ENCODE peak calls at places on chromosomes 11 and 22, in nine cellular contexts. C is HCT116, F is GM23248, T is PC-3, B is MM.1S, D is OCI-LY7, W is neural progenitor cell, O is GM23338, A is SK-N-SH. Q is an unnamed sample.
A peak's percentile ranks its signal among the peaks of the same experiment; 100 is the strongest.

GRCh38 chr22:50603511-50604255 is 3.1 kb downstream of the MAPK8IP2 start:
- DNase-seq in C (no peak), A (no peak), F (no peak), O (peak; percentile 60), B (no peak), W (peak; percentile 39), D (no peak), T (no peak), Q (no peak)

GRCh38 chr11:32006799-32007388 is 84.0 kb upstream of the RCN1 start:
- DNase-seq in F (peak; percentile 77), B (peak; percentile 54), A (peak; percentile 42), C (peak; percentile 35), T (peak; percentile 71), O (peak; percentile 84), D (peak; percentile 37), W (peak; percentile 74), Q (peak; percentile 66)

GRCh38 chr11:5932671-5933070 is 9.4 kb upstream of the OR56A3 start:
- DNase-seq in W (no peak), A (no peak), C (no peak), D (no peak), O (no peak), F (no peak), B (no peak), T (no peak), Q (no peak)

GRCh38 chr11:114813216-114813615 is 134.9 kb downstream of the NXPE2 start:
- DNase-seq in C (no peak), B (no peak), D (no peak), F (no peak), A (no peak), O (no peak), T (no peak), W (no peak), Q (no peak)

GRCh38 chr22:20657963-20658362 is 116.0 kb upstream of the SERPIND1 start:
- DNase-seq in F (no peak), T (no peak), C (no peak), D (no peak), W (no peak), O (no peak), A (no peak), B (no peak), Q (no peak)

GRCh38 chr11:105046898-105047579 is 1.9 kb upstream of the CARD16 start:
- DNase-seq in F (peak; percentile 96), B (no peak), C (no peak), A (no peak), W (no peak), D (no peak), T (peak; percentile 96), O (peak; percentile 11), Q (peak; percentile 78)

GRCh38 chr11:72041364-72042058 is 38.8 kb downstream of the NUMA1 start:
- DNase-seq in C (peak; percentile 40), W (peak; percentile 92), T (peak; percentile 55), F (peak; percentile 91), D (peak; percentile 27), O (peak; percentile 52), B (peak; percentile 33), A (peak; percentile 77), Q (peak; percentile 82)

GRCh38 chr11:74007691-74008372 is 1.1 kb downstream of the UCP3 start:
- DNase-seq in T (no peak), F (no peak), B (no peak), O (no peak), W (no peak), C (no peak), A (no peak), D (no peak), Q (no peak)

GRCh38 chr22:44393066-44393465 is 80.3 kb upstream of the SHISAL1 start:
- DNase-seq in F (no peak), O (no peak), D (no peak), T (no peak), A (no peak), W (no peak), B (no peak), C (no peak), Q (no peak)

GRCh38 chr11:33770236-33770635 is 4.1 kb downstream of the FBXO3 start:
- DNase-seq in B (no peak), A (no peak), O (no peak), W (no peak), C (no peak), D (no peak), T (no peak), F (no peak), Q (no peak)

GRCh38 chr11:7749456-7749855 is 43.2 kb upstream of the OVCH2 start:
- DNase-seq in F (no peak), O (no peak), B (no peak), A (no peak), W (no peak), T (no peak), C (no peak), D (no peak), Q (no peak)

GRCh38 chr11:350723-351255 is 18.5 kb upstream of the B4GALNT4 start:
- DNase-seq in B (peak; percentile 82), T (no peak), F (peak; percentile 71), D (peak; percentile 54), C (no peak), W (no peak), A (no peak), O (peak; percentile 28), Q (no peak)

GRCh38 chr11:70650075-70650909 is 252.0 kb downstream of the CTTN start:
- DNase-seq in C (peak; percentile 22), F (peak; percentile 76), D (peak; percentile 64), A (no peak), O (peak; percentile 91), B (peak; percentile 64), W (peak; percentile 94), T (peak; percentile 90), Q (peak; percentile 91)

GRCh38 chr22:47213571-47214230 is 451.3 kb downstream of the TBC1D22A start:
- DNase-seq in B (peak; percentile 54), D (peak; percentile 46), O (peak; percentile 34), F (peak; percentile 54), A (peak; percentile 67), W (peak; percentile 15), T (peak; percentile 61), C (peak; percentile 12), Q (no peak)

GRCh38 chr11:62005231-62005661 is 37.8 kb upstream of the FTH1 start:
- DNase-seq in A (no peak), F (peak; percentile 19), T (no peak), O (no peak), W (no peak), D (no peak), C (no peak), B (no peak), Q (no peak)

GRCh38 chr22:36365020-36365411 is 22.8 kb downstream of the MYH9 start:
- DNase-seq in F (peak; percentile 97), O (no peak), D (no peak), B (no peak), W (peak; percentile 46), C (peak; percentile 76), A (no peak), T (peak; percentile 89), Q (peak; percentile 91)

GRCh38 chr22:37805878-37806277 is 1.9 kb upstream of the GCAT start:
- DNase-seq in T (no peak), C (no peak), B (no peak), D (no peak), O (no peak), W (no peak), A (no peak), F (peak; percentile 38), Q (no peak)
- H3K4me3 ChIP-seq in T (peak overlapping the region; percentile 100), C (peak overlapping the region; percentile 80), B (no peak overlapping the region), D (no peak overlapping the region), O (peak overlapping the region; percentile 86), W (peak overlapping the region; percentile 81), A (peak overlapping the region; percentile 70), F (peak overlapping the region; percentile 76), Q (peak overlapping the region; percentile 69)

DNA sequence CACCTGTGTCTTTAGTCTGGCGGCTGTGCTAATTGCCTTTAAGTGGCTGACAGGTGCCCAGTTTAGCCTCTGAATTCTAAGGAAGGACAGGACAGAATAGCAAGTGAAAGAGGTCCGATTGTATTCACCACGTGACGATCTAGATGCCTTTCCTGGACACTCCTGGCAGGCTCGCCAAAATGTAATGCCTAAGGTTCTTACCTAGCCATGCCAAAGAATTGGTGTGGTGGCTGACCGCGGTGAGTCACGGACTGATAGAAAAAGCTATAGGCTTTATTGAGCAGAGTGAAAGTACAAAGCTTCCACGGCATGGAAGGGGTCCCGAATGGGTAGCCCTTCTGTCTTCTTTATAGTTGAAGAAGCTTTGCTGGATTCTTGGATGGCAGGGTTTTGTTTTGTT is 26.8 kb downstream of the ANKRD42 start:
- DNase-seq in F (no peak), W (peak; percentile 9), B (no peak), T (peak; percentile 19), A (no peak), D (no peak), O (no peak), C (no peak), Q (no peak)
- TF ChIP-seq EZH2phosphoT487 in F (no peak), W (no peak), B (no peak), T (no peak), A (no peak), D (no peak), O (no peak), C (no peak), Q (no peak)

DNA sequence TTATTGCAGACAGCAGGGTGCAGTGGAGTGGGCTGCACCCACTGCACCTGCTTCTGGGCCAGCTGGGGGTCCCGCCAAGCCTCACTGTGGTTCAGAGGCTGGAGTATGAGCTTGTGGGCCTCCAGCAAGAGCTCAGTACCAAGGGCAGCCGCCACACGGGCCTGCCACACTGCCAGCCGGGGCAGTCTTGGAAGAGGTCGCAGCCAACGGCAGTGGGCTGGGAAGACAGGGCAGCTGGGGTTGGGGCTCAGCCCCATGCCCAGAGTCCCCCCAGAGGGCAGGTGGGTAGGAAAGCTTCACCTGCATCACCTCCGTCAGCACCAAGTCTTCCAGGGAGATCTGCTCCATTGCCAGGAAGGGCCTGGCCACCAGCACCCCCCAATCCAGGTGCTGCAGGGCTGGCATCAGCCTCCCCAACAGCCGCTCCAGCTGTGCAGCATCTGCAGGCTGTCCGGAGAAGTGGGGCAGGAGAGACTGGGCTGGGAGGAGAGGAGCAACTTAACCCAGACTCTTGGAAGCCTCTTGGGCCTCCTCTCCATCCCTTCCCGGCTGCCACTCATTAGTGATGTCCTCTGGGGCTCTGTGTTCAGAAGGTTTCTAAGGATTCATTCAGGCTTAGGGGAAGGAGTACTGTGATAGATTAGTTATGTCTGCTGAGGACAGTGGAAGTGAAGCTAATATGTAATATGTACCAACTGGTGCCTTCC is 1.1 kb upstream of the GSTT4 start:
- DNase-seq in B (no peak), W (no peak), O (no peak), T (no peak), D (no peak), A (no peak), F (no peak), C (no peak), Q (no peak)
- H3K4me3 ChIP-seq in B (no peak overlapping the region), W (no peak overlapping the region), O (no peak overlapping the region), T (no peak overlapping the region), D (no peak overlapping the region), A (no peak overlapping the region), F (no peak overlapping the region), C (no peak overlapping the region), Q (no peak overlapping the region)

DNA sequence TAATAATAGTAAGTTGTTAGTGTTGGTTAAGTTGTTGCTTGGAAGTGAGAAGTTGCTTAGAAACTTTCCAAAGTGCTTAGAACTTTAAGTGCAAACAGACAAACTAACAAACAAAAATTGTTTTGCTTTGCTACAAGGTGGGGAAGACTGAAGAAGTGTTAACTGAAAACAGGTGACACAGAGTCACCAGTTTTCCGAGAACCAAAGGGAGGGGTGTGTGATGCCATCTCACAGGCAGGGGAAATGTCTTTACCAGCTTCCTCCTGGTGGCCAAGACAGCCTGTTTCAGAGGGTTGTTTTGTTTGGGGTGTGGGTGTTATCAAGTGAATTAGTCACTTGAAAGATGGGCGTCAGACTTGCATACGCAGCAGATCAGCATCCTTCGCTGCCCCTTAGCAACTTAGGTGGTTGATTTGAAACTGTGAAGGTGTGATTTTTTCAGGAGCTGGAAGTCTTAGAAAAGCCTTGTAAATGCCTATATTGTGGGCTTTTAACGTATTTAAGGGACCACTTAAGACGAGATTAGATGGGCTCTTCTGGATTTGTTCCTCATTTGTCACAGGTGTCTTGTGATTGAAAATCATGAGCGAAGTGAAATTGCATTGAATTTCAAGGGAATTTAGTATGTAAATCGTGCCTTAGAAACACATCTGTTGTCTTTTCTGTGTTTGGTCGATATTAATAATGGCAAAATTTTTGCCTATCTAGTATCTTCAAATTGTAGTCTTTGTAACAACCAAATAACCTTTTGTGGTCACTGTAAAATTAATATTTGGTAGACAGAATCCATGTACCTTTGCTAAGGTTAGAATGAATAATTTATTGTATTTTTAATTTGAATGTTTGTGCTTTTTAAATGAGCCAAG is 2.7 kb downstream of the NEAT1 start:
- DNase-seq in D (peak; percentile 86), T (peak; percentile 77), F (peak; percentile 89), C (peak; percentile 42), B (peak; percentile 87), O (peak; percentile 58), A (no peak), W (peak; percentile 36), Q (no peak)
- TF ChIP-seq EZH2phosphoT487 in D (no peak), T (no peak), F (peak; percentile 80), C (no peak), B (no peak), O (no peak), A (no peak), W (no peak), Q (no peak)